ENCODE peak calls at places on chromosomes 6 and 20, in five cellular contexts. One of them, this sample, is unnamed.

GRCh38 chr20:48295966-48296421 is 510.7 kb upstream of the SULF2 start:
- DNase-seq in CD4-positive, alpha-beta T cell: no peak
- DNase-seq in endothelial cell: no peak
- DNase-seq in fibroblast of lung: peak
- DNase-seq in cardiac muscle cell: peak
- DNase-seq in this sample: no peak

GRCh38 chr6:46893648-46894047 is 28.1 kb downstream of the ADGRF5 start:
- DNase-seq in CD4-positive, alpha-beta T cell: no peak
- DNase-seq in endothelial cell: no peak
- DNase-seq in fibroblast of lung: no peak
- DNase-seq in cardiac muscle cell: no peak
- DNase-seq in this sample: no peak

GRCh38 chr6:2940010-2940850 is 31.1 kb downstream of the SERPINB6 start:
- DNase-seq in CD4-positive, alpha-beta T cell: peak
- DNase-seq in endothelial cell: no peak
- DNase-seq in fibroblast of lung: no peak
- DNase-seq in cardiac muscle cell: no peak
- DNase-seq in this sample: no peak

GRCh38 chr20:24439737-24440136 is 29.7 kb upstream of the SYNDIG1 start:
- DNase-seq in CD4-positive, alpha-beta T cell: no peak
- DNase-seq in endothelial cell: no peak
- DNase-seq in fibroblast of lung: no peak
- DNase-seq in cardiac muscle cell: no peak
- DNase-seq in this sample: no peak

GRCh38 chr6:148578837-148579236 is 168.0 kb upstream of the UST start:
- DNase-seq in CD4-positive, alpha-beta T cell: no peak
- DNase-seq in endothelial cell: no peak
- DNase-seq in fibroblast of lung: no peak
- DNase-seq in cardiac muscle cell: no peak
- DNase-seq in this sample: no peak

GRCh38 chr6:44107017-44107416 is 20.2 kb downstream of the MRPL14 start:
- DNase-seq in CD4-positive, alpha-beta T cell: no peak
- DNase-seq in endothelial cell: no peak
- DNase-seq in fibroblast of lung: no peak
- DNase-seq in cardiac muscle cell: no peak
- DNase-seq in this sample: no peak

GRCh38 chr6:9789201-9789600 is 625.7 kb downstream of the TFAP2A start:
- DNase-seq in CD4-positive, alpha-beta T cell: no peak
- DNase-seq in endothelial cell: no peak
- DNase-seq in fibroblast of lung: no peak
- DNase-seq in cardiac muscle cell: no peak
- DNase-seq in this sample: no peak

GRCh38 chr20:967796-968742 is 34.0 kb downstream of the RSPO4 start:
- DNase-seq in CD4-positive, alpha-beta T cell: no peak
- DNase-seq in endothelial cell: no peak
- DNase-seq in fibroblast of lung: peak
- DNase-seq in cardiac muscle cell: no peak
- DNase-seq in this sample: no peak

GRCh38 chr6:135657207-135657606 is 159.7 kb upstream of the AHI1 start:
- DNase-seq in CD4-positive, alpha-beta T cell: no peak
- DNase-seq in endothelial cell: no peak
- DNase-seq in fibroblast of lung: no peak
- DNase-seq in cardiac muscle cell: no peak
- DNase-seq in this sample: no peak

GRCh38 chr20:32034581-32035397 is 17.3 kb upstream of the HCK start:
- DNase-seq in CD4-positive, alpha-beta T cell: no peak
- DNase-seq in endothelial cell: no peak
- DNase-seq in fibroblast of lung: no peak
- DNase-seq in cardiac muscle cell: no peak
- DNase-seq in this sample: no peak
- TF ChIP-seq CTCF in CD4-positive, alpha-beta T cell: no peak
- TF ChIP-seq CTCF in endothelial cell: no peak
- TF ChIP-seq CTCF in fibroblast of lung: no peak
- TF ChIP-seq CTCF in cardiac muscle cell: peak
- TF ChIP-seq CTCF in this sample: no peak

GRCh38 chr6:167827062-167827587 is 414 bp downstream of the AFDN start:
- DNase-seq in CD4-positive, alpha-beta T cell: no peak
- DNase-seq in endothelial cell: peak
- DNase-seq in fibroblast of lung: no peak
- DNase-seq in cardiac muscle cell: peak
- DNase-seq in this sample: no peak

GRCh38 chr6:167825759-167826229 is 917 bp upstream of the AFDN start:
- DNase-seq in CD4-positive, alpha-beta T cell: no peak
- DNase-seq in endothelial cell: peak
- DNase-seq in fibroblast of lung: no peak
- DNase-seq in cardiac muscle cell: peak
- DNase-seq in this sample: no peak

GRCh38 chr6:167825059-167825758 is 1.5 kb upstream of the AFDN start:
- DNase-seq in CD4-positive, alpha-beta T cell: no peak
- DNase-seq in endothelial cell: no peak
- DNase-seq in fibroblast of lung: peak
- DNase-seq in cardiac muscle cell: no peak
- DNase-seq in this sample: no peak

GRCh38 chr6:167827588-167828324 is 1.0 kb downstream of the AFDN start:
- DNase-seq in CD4-positive, alpha-beta T cell: peak
- DNase-seq in endothelial cell: peak
- DNase-seq in fibroblast of lung: peak
- DNase-seq in cardiac muscle cell: peak
- DNase-seq in this sample: no peak

DNA sequence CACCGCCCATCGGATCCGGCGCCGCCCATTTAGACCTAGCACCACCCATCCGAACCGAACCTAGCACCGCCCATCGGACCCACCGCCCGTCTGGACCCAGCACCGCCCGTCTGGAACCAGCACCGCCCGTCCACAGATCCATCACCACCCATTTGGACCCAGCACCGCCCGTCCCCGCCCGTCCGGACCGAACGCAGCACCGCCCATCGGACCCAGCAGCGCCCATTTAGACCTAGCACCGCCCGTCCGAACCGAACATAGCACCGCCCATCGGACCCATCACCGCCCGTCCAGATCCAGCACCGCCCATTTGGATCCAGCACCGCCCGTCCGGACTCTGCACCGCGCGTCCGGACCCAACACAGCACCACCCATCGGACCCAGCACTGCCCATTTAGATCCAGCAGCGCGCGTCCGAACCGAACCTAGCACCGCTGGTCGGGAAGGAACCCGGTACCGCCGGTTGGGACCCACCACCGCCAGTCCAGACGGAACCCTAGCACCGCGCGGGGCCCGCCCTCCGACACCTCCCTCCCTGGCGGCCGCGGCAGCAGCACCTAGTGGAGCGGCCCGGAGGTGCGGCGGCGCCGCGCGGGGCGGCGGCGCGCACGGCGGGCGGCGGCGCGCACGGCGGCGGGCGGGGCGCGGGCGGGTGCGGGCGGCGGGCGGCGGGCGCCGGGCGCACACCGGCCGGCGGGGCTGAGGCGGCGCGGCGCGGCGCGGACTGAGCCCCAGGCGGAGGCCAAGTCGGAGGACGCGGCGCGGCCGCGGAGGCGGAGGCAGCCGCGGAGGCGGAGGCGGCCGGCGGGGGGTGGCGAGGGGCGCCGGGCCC is at the start of gene AFDN:
- DNase-seq in CD4-positive, alpha-beta T cell: peak
- DNase-seq in endothelial cell: peak
- DNase-seq in fibroblast of lung: peak
- DNase-seq in cardiac muscle cell: peak
- DNase-seq in this sample: peak
- TF ChIP-seq CTCF in CD4-positive, alpha-beta T cell: no peak
- TF ChIP-seq CTCF in endothelial cell: peak
- TF ChIP-seq CTCF in fibroblast of lung: peak
- TF ChIP-seq CTCF in cardiac muscle cell: peak
- TF ChIP-seq CTCF in this sample: no peak

DNA sequence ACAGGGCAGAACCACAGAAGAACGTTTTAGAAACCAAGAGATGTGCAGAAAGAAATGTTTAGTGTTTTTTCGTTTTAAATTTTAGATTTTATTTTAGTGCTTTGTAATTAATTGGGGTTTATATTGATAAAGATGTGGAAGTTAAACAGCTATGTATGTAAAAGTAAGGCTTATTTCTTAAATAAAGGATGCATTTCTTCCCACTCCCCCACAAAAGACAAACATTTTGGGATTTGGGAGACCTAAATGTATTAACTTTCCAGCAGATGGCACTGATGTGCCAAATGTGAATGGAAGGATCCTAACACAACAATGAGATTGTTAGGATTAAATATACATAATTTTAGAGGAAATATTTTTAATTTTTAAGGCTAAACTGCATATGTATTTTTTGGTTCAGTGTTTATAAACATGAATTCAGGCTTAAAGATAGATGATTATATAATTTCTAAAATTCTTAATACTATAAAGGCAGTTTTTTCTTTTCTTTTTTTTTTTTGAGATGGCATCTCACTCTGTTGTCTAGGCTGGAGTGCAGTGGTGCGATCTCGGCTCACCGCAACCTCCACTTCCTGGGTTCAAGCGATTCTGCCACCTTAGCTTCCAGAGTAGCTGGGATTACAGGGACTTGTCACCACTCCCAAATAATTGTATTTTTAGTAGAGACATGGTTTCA is 12.0 kb downstream of the PFDN4 start:
- DNase-seq in CD4-positive, alpha-beta T cell: no peak
- DNase-seq in endothelial cell: no peak
- DNase-seq in fibroblast of lung: peak
- DNase-seq in cardiac muscle cell: peak
- DNase-seq in this sample: no peak
- TF ChIP-seq CTCF in CD4-positive, alpha-beta T cell: peak
- TF ChIP-seq CTCF in endothelial cell: peak
- TF ChIP-seq CTCF in fibroblast of lung: peak
- TF ChIP-seq CTCF in cardiac muscle cell: peak
- TF ChIP-seq CTCF in this sample: no peak

DNA sequence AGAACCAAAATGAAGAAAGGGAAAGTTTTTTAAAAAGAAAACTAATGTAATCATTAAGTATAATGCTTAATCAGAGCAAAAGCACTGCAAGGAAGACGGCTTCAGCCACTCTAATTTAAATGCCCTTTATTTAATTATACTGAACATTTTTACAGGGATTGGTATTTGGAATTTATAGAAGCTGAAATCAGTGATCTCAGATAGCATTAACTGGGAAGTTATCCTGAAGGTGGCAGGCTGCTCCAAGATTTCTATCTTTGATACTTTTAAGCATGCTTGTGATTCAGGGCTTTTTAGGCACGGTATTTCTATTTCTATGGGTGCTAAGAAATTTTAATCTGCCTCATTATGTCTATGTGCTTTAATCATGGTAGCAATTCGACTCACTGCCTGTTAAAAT is 1.3 kb upstream of the NDUFAF4 start:
- DNase-seq in CD4-positive, alpha-beta T cell: no peak
- DNase-seq in endothelial cell: peak
- DNase-seq in fibroblast of lung: peak
- DNase-seq in cardiac muscle cell: peak
- DNase-seq in this sample: no peak
- TF ChIP-seq CTCF in CD4-positive, alpha-beta T cell: no peak
- TF ChIP-seq CTCF in endothelial cell: no peak
- TF ChIP-seq CTCF in fibroblast of lung: peak
- TF ChIP-seq CTCF in cardiac muscle cell: peak
- TF ChIP-seq CTCF in this sample: no peak

DNA sequence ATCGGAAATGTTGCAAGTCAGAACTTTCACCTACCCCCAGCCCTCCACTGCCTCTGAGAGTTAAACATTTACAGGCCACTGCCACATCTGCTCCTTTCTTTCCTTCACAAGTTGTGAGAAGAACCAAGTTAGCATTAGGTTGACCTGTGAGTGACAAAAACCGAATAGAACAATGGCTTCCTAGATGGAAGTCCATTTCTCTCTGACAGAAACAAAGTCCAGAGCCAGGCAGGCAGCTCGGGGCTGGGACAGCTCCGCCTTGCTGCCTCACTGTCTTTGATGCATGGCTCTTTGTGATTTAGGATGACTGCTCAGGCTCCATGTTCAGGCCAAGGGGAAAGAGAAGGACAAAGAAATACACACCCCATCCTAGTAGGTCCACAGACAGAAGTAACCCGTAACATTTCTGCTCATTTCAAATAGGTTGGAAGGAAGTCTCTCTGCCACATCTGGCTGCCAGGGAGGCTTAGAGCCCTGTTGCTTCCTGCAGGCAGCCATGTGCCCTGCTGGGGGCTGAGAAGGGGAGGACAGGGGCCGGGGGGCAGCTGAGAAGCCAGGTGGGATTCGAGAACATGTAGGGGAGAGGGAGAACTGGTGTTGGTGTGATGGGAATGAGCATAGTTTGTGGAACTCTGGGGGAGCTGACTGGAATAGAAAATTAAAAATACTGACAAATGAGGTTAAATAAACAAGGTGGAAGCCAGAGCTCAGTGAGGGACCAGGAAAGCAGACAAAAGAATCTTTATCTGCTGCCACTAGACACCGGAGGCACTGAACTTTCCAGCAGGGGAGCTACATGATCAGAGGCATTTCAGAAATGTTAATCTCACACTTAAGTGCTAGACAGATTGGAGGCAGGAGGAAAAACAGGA is 19.5 kb upstream of the IER3 start:
- DNase-seq in CD4-positive, alpha-beta T cell: no peak
- DNase-seq in endothelial cell: no peak
- DNase-seq in fibroblast of lung: no peak
- DNase-seq in cardiac muscle cell: peak
- DNase-seq in this sample: no peak
- TF ChIP-seq CTCF in CD4-positive, alpha-beta T cell: no peak
- TF ChIP-seq CTCF in endothelial cell: no peak
- TF ChIP-seq CTCF in fibroblast of lung: no peak
- TF ChIP-seq CTCF in cardiac muscle cell: peak
- TF ChIP-seq CTCF in this sample: no peak

GRCh38 chr6:42388046-42388445 is 63.7 kb downstream of the TRERF1 start:
- DNase-seq in CD4-positive, alpha-beta T cell: no peak
- DNase-seq in endothelial cell: no peak
- DNase-seq in fibroblast of lung: no peak
- DNase-seq in cardiac muscle cell: no peak
- DNase-seq in this sample: no peak
- TF ChIP-seq CTCF in CD4-positive, alpha-beta T cell: no peak
- TF ChIP-seq CTCF in endothelial cell: no peak
- TF ChIP-seq CTCF in fibroblast of lung: no peak
- TF ChIP-seq CTCF in cardiac muscle cell: no peak
- TF ChIP-seq CTCF in this sample: no peak

DNA sequence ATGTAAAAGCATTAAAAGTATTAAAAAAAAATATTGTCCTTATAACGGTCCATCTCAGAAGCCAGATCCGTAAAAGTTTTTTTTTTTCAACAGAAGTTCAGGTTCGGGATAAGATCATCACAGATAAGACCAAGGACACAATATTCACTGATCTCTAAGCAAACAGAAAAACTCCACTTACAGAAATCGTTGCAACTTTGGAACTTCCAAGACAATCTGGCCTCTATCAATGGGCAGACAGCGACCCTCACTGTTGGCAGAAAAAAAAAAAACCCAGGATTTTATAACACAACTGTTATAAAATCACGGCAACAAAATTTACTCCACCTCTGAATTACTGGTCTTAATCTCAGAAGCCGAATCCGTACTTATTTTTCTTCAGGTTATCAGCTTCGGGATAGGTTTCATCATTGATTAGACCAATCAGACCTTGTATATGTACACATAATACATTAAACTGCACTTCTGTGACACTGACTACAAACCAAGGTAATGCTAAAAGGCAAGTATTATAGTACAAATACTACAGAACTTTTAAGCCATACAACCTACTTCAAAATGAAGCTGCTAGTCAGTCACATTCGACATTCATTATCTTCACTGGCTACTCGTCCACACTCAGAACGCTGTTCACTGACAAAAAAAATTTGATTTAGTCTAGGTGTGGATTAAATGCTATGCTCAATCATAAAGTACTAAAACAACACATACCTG is 34.7 kb upstream of the SYNCRIP start:
- DNase-seq in CD4-positive, alpha-beta T cell: no peak
- DNase-seq in endothelial cell: no peak
- DNase-seq in fibroblast of lung: peak
- DNase-seq in cardiac muscle cell: no peak
- DNase-seq in this sample: no peak
- TF ChIP-seq CTCF in CD4-positive, alpha-beta T cell: peak
- TF ChIP-seq CTCF in endothelial cell: no peak
- TF ChIP-seq CTCF in fibroblast of lung: no peak
- TF ChIP-seq CTCF in cardiac muscle cell: peak
- TF ChIP-seq CTCF in this sample: no peak

This sample was measured in omental fat pad.